ENCODE peak calls at places on chromosomes 1 and 21, in seven cellular contexts. L is heart left ventricle, A is fibroblast of lung, T is H1, G is uterus, D is B cell, F is colonic mucosa. K is an unnamed sample.

GRCh38 chr1:12005488-12006166 is 13.7 kb upstream of the MIIP start:
- DNase-seq in T (no peak), F (no peak), D (no peak), L (no peak), G (no peak), A (no peak), K (no peak)

GRCh38 chr1:76620371-76620770 is 246.9 kb upstream of the ST6GALNAC5 start:
- DNase-seq in G (no peak), L (no peak), F (no peak), D (no peak), T (no peak), A (no peak), K (no peak)

GRCh38 chr1:214281902-214282695 is 1.1 kb downstream of the SMYD2 start:
- DNase-seq in F (peak; percentile 62), T (no peak), A (peak; percentile 70), L (no peak), G (peak; percentile 61), D (no peak), K (no peak)

GRCh38 chr1:236861560-236862230 is 66.6 kb downstream of the MTR start:
- DNase-seq in A (peak; percentile 3), F (no peak), G (no peak), T (no peak), L (no peak), D (no peak), K (no peak)

GRCh38 chr1:235127774-235128452 is 724 bp downstream of the TOMM20 start:
- DNase-seq in F (no peak), L (no peak), A (no peak), D (no peak), T (peak; percentile 42), G (no peak), K (no peak)

GRCh38 chr1:89198081-89198480 is 661 bp downstream of the GBP4 start:
- DNase-seq in F (no peak), T (peak; percentile 47), G (no peak), D (peak; percentile 7), A (no peak), L (no peak), K (no peak)

GRCh38 chr1:226628624-226629155 is 80.1 kb downstream of the STUM start:
- DNase-seq in D (no peak), T (no peak), F (no peak), A (no peak), L (no peak), G (no peak), K (no peak)

GRCh38 chr21:31500976-31501375 is 156.9 kb upstream of the TIAM1 start:
- DNase-seq in D (no peak), T (no peak), G (no peak), F (no peak), A (no peak), L (no peak), K (no peak)

GRCh38 chr1:246761386-246761785 is 37.2 kb downstream of the SCCPDH start:
- DNase-seq in G (no peak), L (no peak), F (no peak), T (no peak), A (peak; percentile 4), D (no peak), K (no peak)

GRCh38 chr1:186775881-186776560 is 52.7 kb upstream of the PLA2G4A start:
- DNase-seq in T (no peak), A (peak; percentile 21), G (no peak), L (no peak), D (no peak), F (no peak), K (no peak)

GRCh38 chr1:160864173-160864572 is 1.5 kb upstream of the CD244 start:
- DNase-seq in F (no peak), G (no peak), T (no peak), D (no peak), A (no peak), L (no peak), K (no peak)

GRCh38 chr1:6502000-6502891 is 10.8 kb upstream of the PLEKHG5 start:
- DNase-seq in D (no peak), G (peak; percentile 42), L (peak; percentile 90), A (no peak), T (no peak), F (no peak), K (no peak)

GRCh38 chr21:42653492-42654061 is at the start of gene PDE9A:
- DNase-seq in D (peak; percentile 40), L (no peak), T (peak; percentile 69), F (peak; percentile 62), A (no peak), G (peak; percentile 34), K (peak; percentile 81)

GRCh38 chr1:30768169-30768829 is 10.7 kb upstream of the LAPTM5 start:
- DNase-seq in D (no peak), F (no peak), T (no peak), A (no peak), L (no peak), G (no peak), K (no peak)

GRCh38 chr21:42537106-42537742 is 23.6 kb downstream of the SLC37A1 start:
- DNase-seq in L (no peak), G (no peak), D (peak; percentile 58), T (no peak), F (no peak), A (no peak), K (no peak)

GRCh38 chr1:160429125-160429551 is 28.8 kb downstream of the VANGL2 start:
- DNase-seq in T (no peak), L (no peak), A (no peak), G (no peak), F (peak; percentile 69), D (no peak), K (no peak)

GRCh38 chr1:12121212-12122000 is 45.4 kb upstream of the TNFRSF1B start:
- DNase-seq in L (peak; percentile 1), D (no peak), A (peak; percentile 80), F (no peak), G (no peak), T (no peak), K (no peak)

GRCh38 chr1:102434421-102434820 is 437.7 kb upstream of the OLFM3 start:
- DNase-seq in G (no peak), F (no peak), L (no peak), D (peak; percentile 1), A (no peak), T (peak; percentile 58), K (no peak)

GRCh38 chr1:160125761-160126160 is 10.2 kb downstream of the ATP1A2 start:
- DNase-seq in G (no peak), F (no peak), A (peak; percentile 58), D (no peak), L (no peak), T (no peak), K (no peak)

GRCh38 chr1:47578862-47579419 is 141.1 kb downstream of the FOXD2 start:
- DNase-seq in G (no peak), A (no peak), L (no peak), F (no peak), D (no peak), T (no peak), K (peak; percentile 1)

GRCh38 chr1:46400398-46400797 is 6.3 kb downstream of the FAAH start:
- DNase-seq in T (no peak), D (no peak), L (no peak), G (no peak), F (peak; percentile 59), A (no peak), K (no peak)

GRCh38 chr1:38872401-38873026 is 634 bp downstream of the MYCBP start:
- DNase-seq in F (no peak), T (no peak), L (peak; percentile 30), A (peak; percentile 25), D (no peak), G (no peak), K (no peak)

GRCh38 chr1:228081144-228081543 is 1.4 kb upstream of the ARF1 start:
- DNase-seq in G (no peak), A (no peak), T (no peak), F (no peak), L (peak; percentile 25), D (no peak), K (no peak)

GRCh38 chr1:215523128-215523861 is 43.8 kb upstream of the KCTD3 start:
- DNase-seq in A (peak; percentile 13), F (no peak), G (no peak), D (no peak), L (no peak), T (no peak), K (no peak)
- TF ChIP-seq CTCF in A (peak; percentile 7), F (no peak), G (no peak), D (no peak), L (peak; percentile 12), T (no peak), K (no peak)

DNA sequence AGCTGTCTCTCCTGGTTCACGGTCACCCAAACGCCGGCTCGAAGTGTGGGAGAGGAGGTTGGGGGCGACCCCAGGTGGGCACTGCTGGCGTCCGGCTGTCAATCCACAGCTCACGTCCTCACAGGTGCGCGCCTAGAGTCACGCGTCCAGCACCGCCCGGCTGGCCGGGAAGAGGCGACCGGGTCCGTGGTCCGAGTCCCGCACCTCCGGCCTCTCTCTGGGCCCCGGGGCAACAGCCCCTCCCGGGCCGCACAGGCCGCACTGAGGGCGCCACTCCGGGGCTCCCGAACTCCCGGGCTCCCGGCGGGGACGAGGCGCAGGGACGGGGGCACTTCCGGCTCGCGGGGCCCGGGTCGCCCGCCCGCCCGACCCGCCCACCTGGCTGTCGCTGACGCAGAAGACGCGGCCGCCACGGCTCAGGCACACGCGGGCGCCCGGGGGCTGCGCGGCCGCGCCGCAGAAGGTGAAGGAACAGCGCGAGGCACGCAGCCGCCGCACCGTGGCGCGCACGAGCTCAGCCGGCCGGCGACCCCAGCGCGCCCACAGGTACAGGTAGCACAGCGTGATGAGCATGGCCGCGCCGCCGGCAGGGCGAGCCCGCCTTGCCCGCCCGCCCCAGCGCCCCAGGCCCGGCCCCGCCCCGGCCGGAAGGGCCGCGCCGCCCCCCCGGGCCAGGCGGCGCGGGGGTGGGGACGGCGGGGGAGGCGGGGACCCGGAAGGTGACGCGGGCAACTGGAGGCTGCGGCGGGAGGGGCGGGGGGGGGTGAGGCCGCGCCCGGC is at the start of gene HLCS:
- DNase-seq in D (peak; percentile 91), T (peak; percentile 75), G (peak; percentile 53), A (peak; percentile 62), F (peak; percentile 71), L (peak; percentile 71), K (peak; percentile 66)
- TF ChIP-seq CTCF in D (peak; percentile 22), T (peak; percentile 44), G (peak; percentile 43), A (no peak), F (no peak), L (no peak), K (no peak)

GRCh38 chr1:45225598-45225997 is 19.2 kb upstream of the ZSWIM5 start:
- DNase-seq in G (no peak), A (no peak), F (no peak), T (no peak), D (no peak), L (no peak), K (no peak)

GRCh38 chr1:45236136-45236535 is 29.7 kb upstream of the ZSWIM5 start:
- DNase-seq in G (no peak), A (no peak), D (no peak), F (no peak), L (no peak), T (no peak), K (no peak)

DNA sequence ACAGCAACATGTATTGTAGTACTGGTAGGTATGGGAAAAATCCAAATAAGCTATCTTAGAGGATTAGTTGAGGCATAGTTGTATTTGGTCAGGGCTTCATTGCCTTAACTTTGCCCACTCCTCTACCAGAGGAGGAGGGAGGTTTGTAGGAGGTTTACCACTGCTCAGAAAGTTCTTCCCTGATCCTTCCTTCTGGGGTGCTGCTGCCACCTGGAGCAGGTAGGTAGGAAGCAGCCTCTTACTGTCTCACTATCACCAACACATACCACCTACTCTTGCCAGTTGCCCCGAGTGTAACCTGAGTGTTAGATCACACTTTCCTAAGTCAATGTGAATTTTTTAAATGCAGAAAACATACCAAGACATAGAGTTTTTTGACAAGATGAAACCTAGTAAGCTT is 24.1 kb upstream of the ZSWIM5 start:
- DNase-seq in L (no peak), G (no peak), F (peak; percentile 36), T (no peak), A (no peak), D (no peak), K (no peak)
- TF ChIP-seq CTCF in L (no peak), G (no peak), F (peak; percentile 26), T (peak; percentile 41), A (no peak), D (no peak), K (no peak)

GRCh38 chr21:41045534-41046268 is 122.3 kb upstream of the BACE2 start:
- DNase-seq in T (peak; percentile 84), A (no peak), L (no peak), D (no peak), G (no peak), F (no peak), K (peak; percentile 74)
- TF ChIP-seq CTCF in T (peak; percentile 74), A (no peak), L (peak; percentile 25), D (no peak), G (no peak), F (no peak), K (peak; percentile 80)